ENCODE peak calls at places on chromosomes 2 and 18, in nine cellular contexts. One of them, this sample, is unnamed.
A peak's percentile ranks its signal among the peaks of the same experiment; 100 is the strongest.

GRCh38 chr2:60560734-60561649 is 7.5 kb upstream of the BCL11A start:
- DNase-seq in ovary: no peak
- DNase-seq in right lobe of liver: no peak
- DNase-seq in heart left ventricle: no peak
- DNase-seq in lower leg skin: no peak
- DNase-seq in transverse colon: no peak
- DNase-seq in breast epithelium: no peak
- DNase-seq in testis: no peak
- DNase-seq in stomach: no peak
- DNase-seq in this sample: peak; percentile 68

GRCh38 chr18:76428396-76429261 is 66.4 kb downstream of the ZNF516 start:
- DNase-seq in right lobe of liver: no peak
- DNase-seq in testis: peak; percentile 92
- DNase-seq in ovary: peak; percentile 61
- DNase-seq in heart left ventricle: no peak
- DNase-seq in lower leg skin: no peak
- DNase-seq in stomach: no peak
- DNase-seq in breast epithelium: no peak
- DNase-seq in transverse colon: peak; percentile 11
- DNase-seq in this sample: no peak

GRCh38 chr2:176193048-176193447 is 4.6 kb downstream of the HOXD1 start:
- DNase-seq in transverse colon: no peak
- DNase-seq in lower leg skin: no peak
- DNase-seq in testis: no peak
- DNase-seq in heart left ventricle: no peak
- DNase-seq in ovary: no peak
- DNase-seq in right lobe of liver: no peak
- DNase-seq in stomach: no peak
- DNase-seq in breast epithelium: no peak
- DNase-seq in this sample: no peak

GRCh38 chr2:182649316-182649715 is 66.7 kb upstream of the DNAJC10 start:
- DNase-seq in ovary: no peak
- DNase-seq in heart left ventricle: no peak
- DNase-seq in right lobe of liver: no peak
- DNase-seq in breast epithelium: no peak
- DNase-seq in testis: peak; percentile 23
- DNase-seq in lower leg skin: no peak
- DNase-seq in stomach: no peak
- DNase-seq in transverse colon: peak; percentile 9
- DNase-seq in this sample: peak; percentile 46

GRCh38 chr2:109433926-109434325 is 179.8 kb downstream of the SEPTIN10 start:
- DNase-seq in testis: no peak
- DNase-seq in stomach: no peak
- DNase-seq in transverse colon: no peak
- DNase-seq in breast epithelium: no peak
- DNase-seq in lower leg skin: peak; percentile 75
- DNase-seq in right lobe of liver: no peak
- DNase-seq in heart left ventricle: no peak
- DNase-seq in ovary: no peak
- DNase-seq in this sample: no peak

GRCh38 chr2:188623995-188624643 is 332.4 kb downstream of the GULP1 start:
- DNase-seq in transverse colon: no peak
- DNase-seq in ovary: no peak
- DNase-seq in stomach: no peak
- DNase-seq in breast epithelium: no peak
- DNase-seq in lower leg skin: no peak
- DNase-seq in testis: no peak
- DNase-seq in heart left ventricle: no peak
- DNase-seq in right lobe of liver: no peak
- DNase-seq in this sample: no peak

GRCh38 chr2:172702451-172702850 is 33.2 kb upstream of the RAPGEF4 start:
- DNase-seq in transverse colon: no peak
- DNase-seq in breast epithelium: no peak
- DNase-seq in testis: no peak
- DNase-seq in heart left ventricle: no peak
- DNase-seq in ovary: no peak
- DNase-seq in lower leg skin: no peak
- DNase-seq in stomach: no peak
- DNase-seq in right lobe of liver: no peak
- DNase-seq in this sample: no peak

GRCh38 chr2:172516299-172516698 is 39.6 kb upstream of the PDK1 start:
- DNase-seq in heart left ventricle: no peak
- DNase-seq in lower leg skin: no peak
- DNase-seq in testis: no peak
- DNase-seq in right lobe of liver: no peak
- DNase-seq in transverse colon: no peak
- DNase-seq in ovary: no peak
- DNase-seq in stomach: no peak
- DNase-seq in breast epithelium: no peak
- DNase-seq in this sample: peak; percentile 71

GRCh38 chr2:159617651-159618050 is 1.3 kb upstream of the BAZ2B start:
- DNase-seq in lower leg skin: no peak
- DNase-seq in ovary: no peak
- DNase-seq in breast epithelium: no peak
- DNase-seq in testis: peak; percentile 50
- DNase-seq in right lobe of liver: no peak
- DNase-seq in transverse colon: no peak
- DNase-seq in stomach: no peak
- DNase-seq in heart left ventricle: no peak
- DNase-seq in this sample: no peak

GRCh38 chr2:109203246-109204011 is 74.4 kb downstream of the SH3RF3 start:
- DNase-seq in stomach: no peak
- DNase-seq in right lobe of liver: no peak
- DNase-seq in lower leg skin: peak; percentile 79
- DNase-seq in testis: no peak
- DNase-seq in heart left ventricle: no peak
- DNase-seq in transverse colon: no peak
- DNase-seq in breast epithelium: no peak
- DNase-seq in ovary: no peak
- DNase-seq in this sample: no peak

DNA sequence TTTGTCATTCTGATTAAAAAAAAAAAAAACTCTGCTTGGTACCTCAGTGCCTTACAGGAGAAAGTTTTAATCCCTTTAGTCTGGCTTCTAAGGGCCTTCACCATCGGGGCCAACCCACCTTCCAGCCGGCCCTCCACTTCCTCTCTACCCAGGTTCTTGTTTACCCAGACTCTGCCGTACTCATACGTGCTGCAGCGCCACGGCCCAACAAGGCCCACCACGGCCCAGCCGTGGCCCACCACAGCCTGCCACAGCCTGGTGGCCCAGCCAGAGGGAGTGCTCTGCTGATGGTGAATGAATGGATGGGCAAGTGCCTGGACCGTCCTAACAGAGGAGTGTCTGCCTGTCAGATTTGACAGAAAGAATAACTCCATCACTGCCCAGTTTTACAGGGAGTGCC is 38.0 kb downstream of the CENPO start:
- DNase-seq in breast epithelium: no peak
- DNase-seq in heart left ventricle: no peak
- DNase-seq in transverse colon: peak; percentile 2
- DNase-seq in testis: no peak
- DNase-seq in right lobe of liver: no peak
- DNase-seq in lower leg skin: peak; percentile 56
- DNase-seq in stomach: no peak
- DNase-seq in ovary: peak; percentile 10
- DNase-seq in this sample: no peak
- TF ChIP-seq POLR2A in breast epithelium: no peak
- TF ChIP-seq POLR2A in heart left ventricle: no peak
- TF ChIP-seq POLR2A in transverse colon: no peak
- TF ChIP-seq POLR2A in testis: no peak
- TF ChIP-seq POLR2A in right lobe of liver: no peak
- TF ChIP-seq POLR2A in lower leg skin: no peak
- TF ChIP-seq POLR2A in stomach: no peak
- TF ChIP-seq POLR2A in ovary: no peak
- TF ChIP-seq POLR2A in this sample: no peak

DNA sequence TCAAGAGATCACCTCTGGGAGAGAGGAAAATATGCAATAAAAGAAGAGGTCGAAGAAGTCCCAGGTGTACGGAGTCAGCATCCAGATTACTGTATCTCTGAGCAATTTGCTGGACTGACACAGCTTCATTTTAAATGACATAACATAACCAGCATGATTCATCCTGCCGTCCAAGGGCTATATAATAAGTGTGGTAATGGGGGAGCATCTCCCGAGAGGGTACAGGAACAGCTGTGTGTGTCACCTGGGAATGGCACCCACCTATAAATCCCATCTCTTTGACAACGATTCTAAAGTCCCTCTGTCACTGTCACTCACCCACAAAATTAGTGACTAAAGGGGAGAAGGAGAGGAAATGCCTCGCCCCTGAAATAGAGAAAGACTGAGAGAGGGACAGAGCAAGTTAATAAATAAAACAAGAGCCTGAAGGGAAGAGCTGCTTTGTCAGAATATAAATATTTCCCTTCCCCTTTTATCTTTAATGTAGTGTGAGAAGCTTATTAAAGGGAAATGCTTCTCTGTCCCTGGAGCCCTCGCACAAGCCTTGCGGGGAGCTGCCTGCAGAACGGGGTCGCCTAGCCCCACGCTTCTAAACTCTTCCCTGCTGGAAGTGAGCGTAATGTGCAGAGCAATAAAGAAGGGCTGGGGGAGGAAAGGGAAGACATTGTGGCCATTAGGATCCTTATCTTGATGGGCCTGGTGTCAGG is 19.2 kb upstream of the FZD7 start:
- DNase-seq in breast epithelium: no peak
- DNase-seq in transverse colon: no peak
- DNase-seq in stomach: no peak
- DNase-seq in right lobe of liver: no peak
- DNase-seq in lower leg skin: no peak
- DNase-seq in ovary: no peak
- DNase-seq in heart left ventricle: no peak
- DNase-seq in testis: no peak
- DNase-seq in this sample: peak; percentile 24
- TF ChIP-seq CTCF in breast epithelium: no peak
- TF ChIP-seq CTCF in transverse colon: no peak
- TF ChIP-seq CTCF in stomach: no peak
- TF ChIP-seq CTCF in right lobe of liver: no peak
- TF ChIP-seq CTCF in lower leg skin: no peak
- TF ChIP-seq CTCF in ovary: no peak
- TF ChIP-seq CTCF in heart left ventricle: no peak
- TF ChIP-seq CTCF in testis: no peak
- TF ChIP-seq CTCF in this sample: no peak

GRCh38 chr2:171516793-171517192 is 5.5 kb upstream of the CYBRD1 start:
- DNase-seq in testis: no peak
- DNase-seq in right lobe of liver: no peak
- DNase-seq in transverse colon: no peak
- DNase-seq in ovary: no peak
- DNase-seq in breast epithelium: no peak
- DNase-seq in heart left ventricle: no peak
- DNase-seq in stomach: no peak
- DNase-seq in lower leg skin: peak; percentile 86
- DNase-seq in this sample: no peak

GRCh38 chr2:171514908-171515582 is 7.2 kb upstream of the CYBRD1 start:
- DNase-seq in stomach: no peak
- DNase-seq in heart left ventricle: no peak
- DNase-seq in ovary: no peak
- DNase-seq in breast epithelium: no peak
- DNase-seq in right lobe of liver: no peak
- DNase-seq in testis: no peak
- DNase-seq in lower leg skin: no peak
- DNase-seq in transverse colon: no peak
- DNase-seq in this sample: no peak

GRCh38 chr2:171515672-171516298 is 6.5 kb upstream of the CYBRD1 start:
- DNase-seq in breast epithelium: no peak
- DNase-seq in ovary: no peak
- DNase-seq in testis: no peak
- DNase-seq in transverse colon: no peak
- DNase-seq in heart left ventricle: no peak
- DNase-seq in lower leg skin: no peak
- DNase-seq in right lobe of liver: no peak
- DNase-seq in stomach: no peak
- DNase-seq in this sample: no peak

GRCh38 chr2:171512683-171513082 is 9.6 kb upstream of the CYBRD1 start:
- DNase-seq in lower leg skin: no peak
- DNase-seq in testis: no peak
- DNase-seq in stomach: no peak
- DNase-seq in breast epithelium: no peak
- DNase-seq in right lobe of liver: no peak
- DNase-seq in ovary: no peak
- DNase-seq in transverse colon: no peak
- DNase-seq in heart left ventricle: no peak
- DNase-seq in this sample: no peak

DNA sequence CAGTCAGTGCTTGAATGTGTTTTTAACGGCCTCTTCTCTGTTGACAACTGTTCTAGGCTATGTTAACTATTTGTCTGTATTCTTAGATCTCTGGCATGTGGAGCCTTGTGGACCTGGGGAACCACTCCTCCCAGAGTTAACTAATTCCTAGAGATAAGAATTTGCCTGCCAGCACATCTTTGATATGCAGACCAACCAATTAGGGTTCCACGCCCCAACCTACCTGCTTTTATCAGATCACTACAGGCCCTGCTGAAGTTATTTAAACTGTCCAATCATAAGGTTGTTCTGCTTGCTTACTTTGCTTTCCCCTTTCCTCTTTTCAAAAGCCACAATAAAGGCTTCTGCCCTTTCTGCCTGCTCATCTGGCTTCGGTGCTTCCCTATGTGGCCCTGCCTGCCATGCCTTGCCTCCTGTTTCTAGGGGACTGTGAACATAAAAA is 8.5 kb upstream of the CYBRD1 start:
- DNase-seq in testis: no peak
- DNase-seq in lower leg skin: no peak
- DNase-seq in right lobe of liver: no peak
- DNase-seq in heart left ventricle: no peak
- DNase-seq in breast epithelium: no peak
- DNase-seq in transverse colon: no peak
- DNase-seq in ovary: no peak
- DNase-seq in stomach: no peak
- DNase-seq in this sample: peak; percentile 41
- TF ChIP-seq POLR2A in testis: no peak
- TF ChIP-seq POLR2A in lower leg skin: no peak
- TF ChIP-seq POLR2A in right lobe of liver: no peak
- TF ChIP-seq POLR2A in heart left ventricle: no peak
- TF ChIP-seq POLR2A in breast epithelium: no peak
- TF ChIP-seq POLR2A in transverse colon: no peak
- TF ChIP-seq POLR2A in ovary: no peak
- TF ChIP-seq POLR2A in stomach: no peak
- TF ChIP-seq POLR2A in this sample: no peak

DNA sequence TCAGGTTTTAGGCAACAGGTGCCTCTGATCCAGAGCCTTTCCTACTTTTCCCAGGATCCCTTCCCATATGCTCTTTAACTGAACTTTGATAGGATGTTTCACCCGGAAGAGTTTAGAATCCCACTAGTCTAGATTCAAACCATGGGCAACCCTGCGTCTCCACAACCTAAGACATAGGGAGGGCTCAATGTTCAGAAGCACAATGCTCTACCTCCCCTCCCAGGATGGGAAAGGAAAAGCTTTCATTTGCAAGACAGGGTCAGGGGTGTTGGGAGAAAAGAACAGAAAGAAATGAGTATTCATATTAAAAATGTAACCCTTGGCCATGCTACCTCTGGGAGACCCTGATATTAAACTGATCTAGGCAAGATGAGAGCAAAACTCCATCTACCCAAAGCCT is 230.4 kb downstream of the MREG start:
- DNase-seq in heart left ventricle: no peak
- DNase-seq in right lobe of liver: no peak
- DNase-seq in ovary: no peak
- DNase-seq in lower leg skin: no peak
- DNase-seq in testis: no peak
- DNase-seq in breast epithelium: no peak
- DNase-seq in transverse colon: no peak
- DNase-seq in stomach: no peak
- DNase-seq in this sample: no peak
- TF ChIP-seq CTCF in heart left ventricle: no peak
- TF ChIP-seq CTCF in right lobe of liver: no peak
- TF ChIP-seq CTCF in ovary: no peak
- TF ChIP-seq CTCF in lower leg skin: no peak
- TF ChIP-seq CTCF in testis: no peak
- TF ChIP-seq CTCF in breast epithelium: no peak
- TF ChIP-seq CTCF in transverse colon: no peak
- TF ChIP-seq CTCF in stomach: no peak
- TF ChIP-seq CTCF in this sample: no peak

GRCh38 chr2:111883661-111884591 is at the start of gene ANAPC1:
- DNase-seq in heart left ventricle: peak; percentile 84
- DNase-seq in stomach: peak; percentile 83
- DNase-seq in transverse colon: peak; percentile 86
- DNase-seq in ovary: peak; percentile 74
- DNase-seq in right lobe of liver: peak; percentile 91
- DNase-seq in lower leg skin: peak; percentile 95
- DNase-seq in breast epithelium: peak; percentile 59
- DNase-seq in testis: peak; percentile 93
- DNase-seq in this sample: peak; percentile 96
- TF ChIP-seq POLR2A in heart left ventricle: peak; percentile 28
- TF ChIP-seq POLR2A in stomach: no peak
- TF ChIP-seq POLR2A in transverse colon: peak; percentile 56
- TF ChIP-seq POLR2A in ovary: peak; percentile 38
- TF ChIP-seq POLR2A in right lobe of liver: peak; percentile 55
- TF ChIP-seq POLR2A in lower leg skin: no peak
- TF ChIP-seq POLR2A in breast epithelium: no peak
- TF ChIP-seq POLR2A in testis: no peak
- TF ChIP-seq POLR2A in this sample: peak; percentile 80

This sample was measured in NB4.